ENCODE peak calls at places on chromosomes 1 and 21, in nine cellular contexts. E, B, S, G, R, X, D, T and Z are unnamed samples. For H3K36me3, the result is how much of the 10 kb centered on the place peaks cover.

GRCh38 chr1:224579526-224579925 is 36.6 kb upstream of the CNIH3 start:
- DNase-seq in E (no peak), B (no peak), S (no peak), G (no peak), R (no peak), X (no peak), D (no peak), T (no peak), Z (no peak)

GRCh38 chr1:206635983-206636354 is 633 bp downstream of the DYRK3 start:
- DNase-seq in E (no peak), B (no peak), S (no peak), G (no peak), R (no peak), X (no peak), D (no peak), T (no peak), Z (no peak)

GRCh38 chr1:224065455-224065854 is 48.5 kb upstream of the FBXO28 start:
- DNase-seq in E (no peak), B (no peak), S (no peak), G (no peak), R (no peak), X (no peak), D (no peak), T (peak), Z (no peak)

GRCh38 chr1:227234998-227235405 is 83.3 kb downstream of the CDC42BPA start:
- DNase-seq in E (peak), B (no peak), S (peak), G (no peak), R (peak), X (no peak), D (peak), T (peak), Z (no peak)

GRCh38 chr1:52057245-52057644 is 1.1 kb downstream of the BTF3L4 start:
- DNase-seq in E (no peak), B (no peak), S (no peak), G (no peak), R (no peak), X (no peak), D (no peak), T (no peak), Z (no peak)

GRCh38 chr1:113226118-113226517 is 153.1 kb downstream of the LRIG2 start:
- DNase-seq in E (no peak), B (no peak), S (peak), G (no peak), R (no peak), X (no peak), D (no peak), T (peak), Z (peak)

GRCh38 chr1:89259283-89259971 is 13.2 kb downstream of the GBP5 start:
- DNase-seq in E (no peak), B (no peak), S (no peak), G (peak), R (no peak), X (no peak), D (no peak), T (no peak), Z (no peak)

GRCh38 chr1:175742790-175743459 is 470 bp downstream of the TNR start:
- DNase-seq in E (no peak), B (peak), S (peak), G (no peak), R (peak), X (peak), D (no peak), T (peak), Z (no peak)

GRCh38 chr1:201172999-201173610 is 17.5 kb upstream of the IGFN1 start:
- DNase-seq in E (no peak), B (no peak), S (no peak), G (no peak), R (no peak), X (no peak), D (no peak), T (no peak), Z (no peak)

GRCh38 chr1:36885537-36886441 is 148.5 kb downstream of the GRIK3 start:
- DNase-seq in E (peak), B (no peak), S (peak), G (no peak), R (peak), X (no peak), D (no peak), T (no peak), Z (peak)

GRCh38 chr1:47231314-47232186 is 475 bp downstream of the TAL1 start:
- DNase-seq in E (peak), B (no peak), S (peak), G (no peak), R (peak), X (no peak), D (no peak), T (peak), Z (no peak)

GRCh38 chr1:173438655-173439054 is 38.5 kb upstream of the PRDX6 start:
- DNase-seq in E (no peak), B (no peak), S (no peak), G (no peak), R (no peak), X (no peak), D (no peak), T (no peak), Z (no peak)

GRCh38 chr1:184242507-184242943 is 144.3 kb upstream of the C1orf21 start:
- DNase-seq in E (no peak), B (no peak), S (peak), G (no peak), R (peak), X (no peak), D (no peak), T (peak), Z (no peak)

GRCh38 chr1:198102454-198102791 is 54.4 kb upstream of the NEK7 start:
- DNase-seq in E (no peak), B (no peak), S (no peak), G (no peak), R (no peak), X (no peak), D (no peak), T (no peak), Z (no peak)

GRCh38 chr1:59814180-59814900 is 409 bp upstream of the HOOK1 start:
- DNase-seq in E (no peak), B (peak), S (peak), G (peak), R (peak), X (peak), D (no peak), T (peak), Z (peak)

GRCh38 chr1:59819566-59820438 is 5.1 kb downstream of the HOOK1 start:
- DNase-seq in E (no peak), B (no peak), S (no peak), G (no peak), R (no peak), X (no peak), D (no peak), T (no peak), Z (no peak)

GRCh38 chr1:59816318-59816878 is 1.6 kb downstream of the HOOK1 start:
- DNase-seq in E (no peak), B (no peak), S (no peak), G (no peak), R (no peak), X (no peak), D (no peak), T (no peak), Z (no peak)

GRCh38 chr1:59815892-59816291 is 1.1 kb downstream of the HOOK1 start:
- DNase-seq in E (no peak), B (no peak), S (no peak), G (no peak), R (no peak), X (no peak), D (no peak), T (no peak), Z (no peak)

GRCh38 chr1:59814901-59815825 is at the start of gene HOOK1:
- DNase-seq in E (no peak), B (no peak), S (no peak), G (no peak), R (no peak), X (no peak), D (no peak), T (no peak), Z (no peak)
- H3K4me3 ChIP-seq in E (peak), B (peak), S (peak), G (peak), R (peak), X (peak), D (peak), T (peak), Z (peak)

DNA sequence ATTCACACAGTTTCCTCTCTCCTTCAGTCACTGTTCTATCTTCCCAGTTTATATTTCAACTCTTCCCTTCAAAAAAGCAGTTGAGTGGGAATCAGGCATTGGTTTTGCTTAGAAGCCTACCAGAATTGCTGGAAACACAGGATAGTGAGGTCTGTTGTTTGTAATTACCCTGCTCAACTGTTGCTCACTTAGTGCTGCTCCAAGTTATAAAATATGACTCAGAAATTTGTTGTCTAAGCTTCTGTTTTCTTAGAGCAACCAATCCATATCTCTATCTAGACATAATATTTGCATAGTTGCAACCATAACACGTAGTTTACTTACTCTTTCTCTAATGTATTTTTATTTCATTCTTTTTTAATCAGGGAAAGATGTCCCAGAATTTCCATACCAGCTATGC is 87.9 kb downstream of the MACF1 start:
- DNase-seq in E (no peak), B (no peak), S (no peak), G (no peak), R (no peak), X (no peak), D (no peak), T (no peak), Z (no peak)
- H3K36me3 ChIP-seq in E (under half), B (half or more), S (under half), G (half or more), R (under half), X (under half), D (under half), T (under half), Z (half or more)

GRCh38 chr1:170594227-170594626 is 62.3 kb downstream of the GORAB start:
- DNase-seq in E (no peak), B (no peak), S (no peak), G (no peak), R (no peak), X (no peak), D (no peak), T (no peak), Z (no peak)

GRCh38 chr1:170590921-170591705 is 59.1 kb downstream of the GORAB start:
- DNase-seq in E (no peak), B (no peak), S (no peak), G (no peak), R (no peak), X (no peak), D (no peak), T (no peak), Z (no peak)

GRCh38 chr1:170593173-170593572 is 61.2 kb downstream of the GORAB start:
- DNase-seq in E (no peak), B (no peak), S (no peak), G (no peak), R (no peak), X (no peak), D (no peak), T (no peak), Z (no peak)

GRCh38 chr1:170592591-170593111 is 60.7 kb downstream of the GORAB start:
- DNase-seq in E (no peak), B (no peak), S (no peak), G (no peak), R (no peak), X (no peak), D (no peak), T (no peak), Z (no peak)

GRCh38 chr1:170593612-170594011 is 61.6 kb downstream of the GORAB start:
- DNase-seq in E (no peak), B (no peak), S (no peak), G (no peak), R (no peak), X (no peak), D (no peak), T (no peak), Z (no peak)
- H3K4me3 ChIP-seq in E (no peak), B (peak), S (no peak), G (no peak), R (no peak), X (no peak), D (no peak), T (no peak), Z (no peak)

DNA sequence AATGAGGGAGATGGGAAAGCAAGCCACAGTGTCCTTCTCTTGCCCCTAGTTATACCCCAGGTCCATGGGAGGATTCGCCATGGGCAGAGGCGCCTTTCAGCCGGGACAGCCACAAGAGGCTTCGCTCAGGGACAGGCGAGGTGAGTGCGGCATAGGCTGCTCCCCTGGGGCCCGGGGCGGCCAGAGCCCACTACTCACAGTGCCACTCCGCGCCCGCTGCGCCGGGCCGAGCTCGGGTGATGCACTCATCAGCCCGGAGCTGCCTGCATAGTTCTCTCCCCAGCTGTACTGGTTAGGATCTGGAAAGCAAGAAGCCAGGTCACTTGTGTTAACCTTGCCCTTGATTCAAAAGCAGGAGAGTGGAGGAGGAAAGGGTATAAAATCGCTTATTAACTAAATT is 8.4 kb downstream of the PANK4 start:
- DNase-seq in E (no peak), B (no peak), S (no peak), G (no peak), R (no peak), X (no peak), D (no peak), T (no peak), Z (no peak)
- H3K36me3 ChIP-seq in E (half or more), B (half or more), S (under half), G (half or more), R (under half), X (half or more), D (under half), T (under half), Z (half or more)

GRCh38 chr21:37561941-37562919 is 195.7 kb downstream of the DYRK1A start:
- DNase-seq in E (no peak), B (no peak), S (no peak), G (no peak), R (no peak), X (no peak), D (no peak), T (no peak), Z (no peak)
- H3K4me3 ChIP-seq in E (no peak), B (no peak), S (no peak), G (no peak), R (no peak), X (no peak), D (no peak), T (no peak), Z (no peak)

GRCh38 chr1:226069818-226070489 is 7.4 kb downstream of the H3-3A start:
- DNase-seq in E (no peak), B (no peak), S (no peak), G (no peak), R (no peak), X (no peak), D (no peak), T (no peak), Z (no peak)

GRCh38 chr1:226064168-226064815 is 1.8 kb downstream of the H3-3A start:
- DNase-seq in E (no peak), B (no peak), S (no peak), G (peak), R (no peak), X (no peak), D (no peak), T (peak), Z (no peak)

GRCh38 chr1:226063362-226064167 is 1.0 kb downstream of the H3-3A start:
- DNase-seq in E (peak), B (peak), S (peak), G (peak), R (peak), X (no peak), D (no peak), T (peak), Z (peak)

GRCh38 chr1:226064816-226065248 is 2.3 kb downstream of the H3-3A start:
- DNase-seq in E (peak), B (no peak), S (peak), G (peak), R (peak), X (no peak), D (no peak), T (peak), Z (no peak)

GRCh38 chr1:226066415-226067077 is 4.0 kb downstream of the H3-3A start:
- DNase-seq in E (no peak), B (no peak), S (no peak), G (no peak), R (no peak), X (no peak), D (no peak), T (no peak), Z (no peak)
- H3K36me3 ChIP-seq in E (under half), B (under half), S (under half), G (under half), R (under half), X (under half), D (half or more), T (under half), Z (under half)

GRCh38 chr1:147223740-147224615 is 1.2 kb downstream of the FMO5 start:
- DNase-seq in E (no peak), B (no peak), S (no peak), G (no peak), R (no peak), X (no peak), D (no peak), T (no peak), Z (no peak)

DNA sequence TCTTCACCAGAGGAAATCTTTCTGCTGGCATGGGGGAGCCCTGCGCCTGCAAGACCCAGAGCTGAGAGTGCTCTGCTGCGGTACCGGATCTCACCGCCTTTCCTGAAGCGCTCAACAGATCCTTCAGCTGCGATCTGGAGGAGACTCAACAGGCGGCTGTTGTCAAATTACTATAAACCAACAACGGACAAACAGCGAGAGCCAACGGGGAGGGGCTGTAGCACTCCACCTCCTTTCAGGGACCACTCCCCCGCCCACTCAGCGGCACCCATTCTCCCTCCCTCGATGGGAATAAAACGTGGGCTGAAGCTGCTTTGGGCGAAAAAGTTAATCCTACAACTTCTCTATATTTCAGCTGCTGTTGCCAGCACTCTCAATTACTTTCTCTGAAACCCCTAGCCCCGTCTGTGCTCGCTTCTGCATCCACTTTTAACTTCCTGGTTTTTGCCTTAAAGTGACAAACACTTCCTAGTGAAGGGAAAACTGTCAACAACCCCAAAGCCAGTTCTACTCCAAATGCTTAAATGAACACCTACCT is at the start of gene FMO5:
- DNase-seq in E (peak), B (peak), S (peak), G (peak), R (peak), X (peak), D (no peak), T (peak), Z (peak)
- H3K4me3 ChIP-seq in E (peak), B (peak), S (peak), G (peak), R (peak), X (peak), D (peak), T (peak), Z (peak)

GRCh38 chr1:3645666-3646355 is 4.1 kb downstream of the WRAP73 start:
- DNase-seq in E (no peak), B (no peak), S (no peak), G (no peak), R (no peak), X (no peak), D (no peak), T (no peak), Z (no peak)
- H3K36me3 ChIP-seq in E (under half), B (under half), S (under half), G (under half), R (under half), X (under half), D (under half), T (under half), Z (under half)

GRCh38 chr1:66535853-66536252 is 1.9 kb downstream of the SGIP1 start:
- DNase-seq in E (no peak), B (no peak), S (no peak), G (no peak), R (no peak), X (no peak), D (no peak), T (no peak), Z (no peak)
- H3K4me3 ChIP-seq in E (no peak), B (peak), S (peak), G (no peak), R (no peak), X (no peak), D (peak), T (no peak), Z (peak)

DNA sequence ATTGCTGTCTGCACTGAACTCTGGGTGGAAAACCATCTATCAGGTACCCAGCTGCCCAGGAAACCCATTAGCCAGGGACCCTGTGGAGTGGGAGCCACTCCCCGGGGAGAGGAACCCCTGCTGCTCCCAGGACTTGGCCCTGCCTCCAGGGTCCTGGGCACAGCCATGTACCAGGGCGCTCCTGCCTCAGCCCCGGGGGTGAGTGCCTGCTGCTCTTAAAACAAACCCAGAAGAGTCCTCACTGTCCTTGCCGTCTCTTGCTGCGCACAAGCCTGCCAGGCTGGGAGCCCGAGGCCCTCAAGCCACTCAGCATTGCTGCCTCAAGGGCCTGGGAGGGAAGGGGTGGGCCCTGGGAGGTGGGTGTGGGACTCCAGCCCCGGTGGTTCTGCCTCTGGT is 3.4 kb upstream of the SLC25A34 start:
- DNase-seq in E (no peak), B (no peak), S (no peak), G (no peak), R (no peak), X (no peak), D (no peak), T (no peak), Z (no peak)
- H3K36me3 ChIP-seq in E (under half), B (half or more), S (under half), G (under half), R (under half), X (under half), D (under half), T (under half), Z (half or more)